ENCODE peak calls at places on chromosomes 5 and 9, in six cellular contexts. One of them, this sample, is unnamed.
A peak's percentile ranks its signal among the peaks of the same experiment; 100 is the strongest.

GRCh38 chr9:82124090-82124489 is 135.5 kb downstream of the SPATA31D1 start:
- DNase-seq in NCI-H2227 treated with DMSO at 0.1 percent for 48 hours: no peak
- DNase-seq in ascending aorta: no peak
- DNase-seq in GM04503: peak; percentile 53
- DNase-seq in activated CD8-positive, alpha-beta memory T cell treated with anti-CD3 and anti-CD28 coated beads, Interleukin-2, amount 50 U/mL, for 4 hours: no peak
- DNase-seq in A549: no peak
- DNase-seq in this sample: no peak

GRCh38 chr5:149162401-149163084 is 21.2 kb downstream of the ABLIM3 start:
- DNase-seq in NCI-H2227 treated with DMSO at 0.1 percent for 48 hours: no peak
- DNase-seq in ascending aorta: no peak
- DNase-seq in GM04503: no peak
- DNase-seq in activated CD8-positive, alpha-beta memory T cell treated with anti-CD3 and anti-CD28 coated beads, Interleukin-2, amount 50 U/mL, for 4 hours: no peak
- DNase-seq in A549: no peak
- DNase-seq in this sample: no peak

GRCh38 chr5:3741372-3741770 is 145.7 kb downstream of the IRX1 start:
- DNase-seq in NCI-H2227 treated with DMSO at 0.1 percent for 48 hours: no peak
- DNase-seq in ascending aorta: no peak
- DNase-seq in GM04503: no peak
- DNase-seq in activated CD8-positive, alpha-beta memory T cell treated with anti-CD3 and anti-CD28 coated beads, Interleukin-2, amount 50 U/mL, for 4 hours: no peak
- DNase-seq in A549: peak; percentile 5
- DNase-seq in this sample: no peak

GRCh38 chr5:127028822-127029457 is 1.4 kb downstream of the MARCHF3 start:
- DNase-seq in NCI-H2227 treated with DMSO at 0.1 percent for 48 hours: peak; percentile 16
- DNase-seq in ascending aorta: no peak
- DNase-seq in GM04503: no peak
- DNase-seq in activated CD8-positive, alpha-beta memory T cell treated with anti-CD3 and anti-CD28 coated beads, Interleukin-2, amount 50 U/mL, for 4 hours: no peak
- DNase-seq in A549: no peak
- DNase-seq in this sample: peak; percentile 48

GRCh38 chr5:14143843-14144585 is 872 bp downstream of the TRIO start:
- DNase-seq in NCI-H2227 treated with DMSO at 0.1 percent for 48 hours: no peak
- DNase-seq in ascending aorta: no peak
- DNase-seq in GM04503: no peak
- DNase-seq in activated CD8-positive, alpha-beta memory T cell treated with anti-CD3 and anti-CD28 coated beads, Interleukin-2, amount 50 U/mL, for 4 hours: peak; percentile 41
- DNase-seq in A549: no peak
- DNase-seq in this sample: peak; percentile 72

GRCh38 chr5:66724740-66725139 is 128.5 kb downstream of the MAST4 start:
- DNase-seq in NCI-H2227 treated with DMSO at 0.1 percent for 48 hours: no peak
- DNase-seq in ascending aorta: no peak
- DNase-seq in GM04503: no peak
- DNase-seq in activated CD8-positive, alpha-beta memory T cell treated with anti-CD3 and anti-CD28 coated beads, Interleukin-2, amount 50 U/mL, for 4 hours: no peak
- DNase-seq in A549: no peak
- DNase-seq in this sample: no peak

GRCh38 chr9:37309136-37309535 is 113.4 kb upstream of the GRHPR start:
- DNase-seq in NCI-H2227 treated with DMSO at 0.1 percent for 48 hours: no peak
- DNase-seq in ascending aorta: no peak
- DNase-seq in GM04503: no peak
- DNase-seq in activated CD8-positive, alpha-beta memory T cell treated with anti-CD3 and anti-CD28 coated beads, Interleukin-2, amount 50 U/mL, for 4 hours: no peak
- DNase-seq in A549: no peak
- DNase-seq in this sample: no peak

GRCh38 chr5:31809037-31809910 is 170.3 kb downstream of the PDZD2 start:
- DNase-seq in NCI-H2227 treated with DMSO at 0.1 percent for 48 hours: peak; percentile 75
- DNase-seq in ascending aorta: no peak
- DNase-seq in GM04503: peak; percentile 30
- DNase-seq in activated CD8-positive, alpha-beta memory T cell treated with anti-CD3 and anti-CD28 coated beads, Interleukin-2, amount 50 U/mL, for 4 hours: no peak
- DNase-seq in A549: peak; percentile 83
- DNase-seq in this sample: peak; percentile 17

GRCh38 chr9:129624168-129624759 is 1.7 kb upstream of the NTMT1 start:
- DNase-seq in NCI-H2227 treated with DMSO at 0.1 percent for 48 hours: no peak
- DNase-seq in ascending aorta: no peak
- DNase-seq in GM04503: no peak
- DNase-seq in activated CD8-positive, alpha-beta memory T cell treated with anti-CD3 and anti-CD28 coated beads, Interleukin-2, amount 50 U/mL, for 4 hours: peak; percentile 70
- DNase-seq in A549: peak; percentile 79
- DNase-seq in this sample: peak; percentile 80

GRCh38 chr9:134422301-134422700 is 96.0 kb downstream of the RXRA start:
- DNase-seq in NCI-H2227 treated with DMSO at 0.1 percent for 48 hours: no peak
- DNase-seq in ascending aorta: no peak
- DNase-seq in GM04503: no peak
- DNase-seq in activated CD8-positive, alpha-beta memory T cell treated with anti-CD3 and anti-CD28 coated beads, Interleukin-2, amount 50 U/mL, for 4 hours: no peak
- DNase-seq in A549: no peak
- DNase-seq in this sample: peak; percentile 91

GRCh38 chr9:95108777-95109176 is 208.7 kb downstream of the FANCC start:
- DNase-seq in NCI-H2227 treated with DMSO at 0.1 percent for 48 hours: no peak
- DNase-seq in ascending aorta: no peak
- DNase-seq in GM04503: no peak
- DNase-seq in activated CD8-positive, alpha-beta memory T cell treated with anti-CD3 and anti-CD28 coated beads, Interleukin-2, amount 50 U/mL, for 4 hours: no peak
- DNase-seq in A549: no peak
- DNase-seq in this sample: no peak

GRCh38 chr5:153223376-153223775 is 267.1 kb upstream of the GRIA1 start:
- DNase-seq in NCI-H2227 treated with DMSO at 0.1 percent for 48 hours: no peak
- DNase-seq in ascending aorta: no peak
- DNase-seq in GM04503: no peak
- DNase-seq in activated CD8-positive, alpha-beta memory T cell treated with anti-CD3 and anti-CD28 coated beads, Interleukin-2, amount 50 U/mL, for 4 hours: no peak
- DNase-seq in A549: no peak
- DNase-seq in this sample: no peak

GRCh38 chr5:151864349-151864748 is 60.3 kb downstream of the GLRA1 start:
- DNase-seq in NCI-H2227 treated with DMSO at 0.1 percent for 48 hours: no peak
- DNase-seq in ascending aorta: no peak
- DNase-seq in GM04503: no peak
- DNase-seq in activated CD8-positive, alpha-beta memory T cell treated with anti-CD3 and anti-CD28 coated beads, Interleukin-2, amount 50 U/mL, for 4 hours: no peak
- DNase-seq in A549: no peak
- DNase-seq in this sample: no peak

This sample was measured in Peyer's patch.